ENCODE peak calls at places on chromosome 18, in ten cellular contexts. Z is GM23338; S is neural progenitor cell; P is Caco-2; M is brain microvascular endothelial cell; V is CD8-positive, alpha-beta T cell; N is foreskin fibroblast; F is suprapubic skin; B is dorsolateral prefrontal cortex; X is thyroid gland. D is an unnamed sample.
A peak's percentile ranks its signal among the peaks of the same experiment; 100 is the strongest.

GRCh38 chr18:37286801-37287200 is 278.8 kb downstream of the CELF4 start:
- DNase-seq in P (no peak), S (no peak), X (no peak), Z (no peak), N (no peak), B (no peak), M (no peak), V (no peak), F (no peak), D (no peak)

GRCh38 chr18:10851824-10852225 is 297.5 kb downstream of the PIEZO2 start:
- DNase-seq in S (peak; percentile 62), P (peak; percentile 52), B (no peak), F (no peak), Z (peak; percentile 78), M (peak; percentile 49), X (no peak), V (no peak), N (peak; percentile 14), D (no peak)

GRCh38 chr18:79216176-79216575 is 147.0 kb downstream of the ATP9B start:
- DNase-seq in F (no peak), N (no peak), Z (no peak), S (no peak), M (no peak), X (peak; percentile 87), P (no peak), B (no peak), V (no peak), D (no peak)

GRCh38 chr18:67924656-67925055 is 408.1 kb upstream of the DSEL start:
- DNase-seq in X (no peak), B (no peak), M (no peak), F (no peak), P (no peak), S (no peak), V (no peak), N (no peak), Z (no peak), D (no peak)

GRCh38 chr18:8140841-8141501 is 468.3 kb upstream of the RAB12 start:
- DNase-seq in X (no peak), Z (peak; percentile 4), N (peak; percentile 88), M (peak; percentile 87), P (no peak), S (no peak), F (no peak), V (no peak), B (no peak), D (no peak)

GRCh38 chr18:50796495-50796894 is 23.3 kb downstream of the MRO start:
- DNase-seq in Z (no peak), B (no peak), X (no peak), S (no peak), F (no peak), M (no peak), V (no peak), N (no peak), P (peak; percentile 12), D (no peak)

GRCh38 chr18:44733069-44733753 is 52.5 kb downstream of the SETBP1 start:
- DNase-seq in P (peak; percentile 4), M (peak; percentile 90), N (peak; percentile 92), V (no peak), F (no peak), X (no peak), S (no peak), Z (no peak), B (no peak), D (peak; percentile 90)

GRCh38 chr18:73168171-73168570 is 300.4 kb upstream of the NETO1 start:
- DNase-seq in F (no peak), N (no peak), B (no peak), S (no peak), X (no peak), M (no peak), P (no peak), Z (no peak), V (no peak), D (no peak)

GRCh38 chr18:27109403-27109802 is 75.7 kb downstream of the CHST9 start:
- DNase-seq in M (no peak), F (no peak), S (no peak), Z (no peak), N (no peak), V (no peak), P (no peak), B (no peak), X (no peak), D (no peak)

GRCh38 chr18:35661483-35662146 is 80.1 kb downstream of the GALNT1 start:
- DNase-seq in S (no peak), P (no peak), M (no peak), B (no peak), N (no peak), V (no peak), Z (peak; percentile 51), F (no peak), X (no peak), D (no peak)

GRCh38 chr18:79503406-79503805 is 107.7 kb downstream of the NFATC1 start:
- DNase-seq in P (no peak), Z (no peak), N (no peak), V (no peak), F (peak; percentile 25), X (no peak), M (no peak), S (no peak), B (peak; percentile 4), D (peak; percentile 14)

GRCh38 chr18:67468038-67468437 is 48.5 kb downstream of the DSEL start:
- DNase-seq in N (no peak), X (no peak), P (no peak), S (no peak), F (no peak), Z (no peak), M (no peak), B (no peak), V (no peak), D (no peak)

GRCh38 chr18:494602-494983 is 5.9 kb downstream of the COLEC12 start:
- DNase-seq in V (no peak), F (no peak), Z (no peak), X (no peak), N (no peak), B (no peak), M (peak; percentile 42), P (no peak), S (no peak), D (no peak)

GRCh38 chr18:74233933-74234325 is 57.8 kb downstream of the CYB5A start:
- DNase-seq in Z (no peak), M (no peak), S (no peak), F (no peak), N (no peak), X (no peak), P (no peak), V (no peak), B (no peak), D (no peak)

GRCh38 chr18:74488354-74488753 is 7.8 kb upstream of the CNDP2 start:
- DNase-seq in P (no peak), N (no peak), X (no peak), S (no peak), F (no peak), M (no peak), V (no peak), B (no peak), Z (no peak), D (no peak)

GRCh38 chr18:35085450-35086032 is 44.3 kb downstream of the MAPRE2 start:
- DNase-seq in P (peak; percentile 0), N (no peak), B (no peak), V (no peak), X (no peak), M (no peak), Z (no peak), F (no peak), S (no peak), D (no peak)

GRCh38 chr18:66159451-66159850 is 408.6 kb downstream of the CDH7 start:
- DNase-seq in S (no peak), N (no peak), F (no peak), M (no peak), Z (no peak), X (no peak), P (no peak), V (no peak), B (no peak), D (no peak)

GRCh38 chr18:8654482-8655451 is 45.5 kb downstream of the RAB12 start:
- DNase-seq in S (no peak), N (no peak), X (no peak), B (no peak), F (no peak), P (no peak), V (no peak), M (no peak), Z (peak; percentile 36), D (no peak)

GRCh38 chr18:37499008-37499407 is 66.6 kb downstream of the CELF4 start:
- DNase-seq in S (peak; percentile 38), V (no peak), Z (no peak), P (no peak), B (no peak), N (no peak), X (no peak), F (no peak), M (no peak), D (no peak)

GRCh38 chr18:7370375-7370774 is 139.5 kb downstream of the LRRC30 start:
- DNase-seq in V (no peak), F (no peak), P (peak; percentile 71), M (no peak), N (no peak), X (no peak), S (no peak), Z (no peak), B (no peak), D (no peak)

GRCh38 chr18:908631-909621 is 4.3 kb downstream of the ADCYAP1 start:
- DNase-seq in X (no peak), B (no peak), Z (peak; percentile 80), S (peak; percentile 73), F (no peak), P (no peak), M (no peak), V (no peak), N (no peak), D (no peak)

GRCh38 chr18:9690418-9691178 is 17.5 kb upstream of the RAB31 start:
- DNase-seq in B (no peak), Z (no peak), M (no peak), P (no peak), V (no peak), X (no peak), F (no peak), N (peak; percentile 52), S (no peak), D (no peak)
- TF ChIP-seq CTCF in B (no peak), Z (no peak), M (no peak), P (no peak), V (no peak), X (no peak), F (no peak), N (no peak), S (no peak), D (no peak)

GRCh38 chr18:46333371-46334199 is 229.4 kb downstream of the HAUS1 start:
- DNase-seq in M (no peak), Z (peak; percentile 69), N (no peak), V (no peak), X (peak; percentile 73), B (peak; percentile 60), S (peak; percentile 86), F (peak; percentile 25), P (no peak), D (peak; percentile 45)
- H3K4me3 ChIP-seq in M (peak overlapping the region; percentile 48), Z (peak overlapping the region; percentile 87), N (no peak overlapping the region), V (no peak overlapping the region), X (peak overlapping the region; percentile 45), B (peak overlapping the region; percentile 66), S (peak overlapping the region; percentile 98), F (peak overlapping the region; percentile 70), P (no peak overlapping the region), D (peak overlapping the region; percentile 88)

GRCh38 chr18:4181882-4182568 is 273.1 kb downstream of the DLGAP1 start:
- DNase-seq in V (no peak), P (peak; percentile 13), S (peak; percentile 53), N (no peak), F (no peak), Z (peak; percentile 86), B (no peak), X (no peak), M (no peak), D (no peak)
- TF ChIP-seq CTCF in V (no peak), P (peak; percentile 54), S (peak; percentile 57), N (no peak), F (no peak), Z (peak; percentile 55), B (no peak), X (no peak), M (no peak), D (no peak)

GRCh38 chr18:76568726-76569125 is 73.7 kb upstream of the ZNF516 start:
- DNase-seq in B (no peak), N (no peak), V (no peak), M (no peak), P (no peak), F (no peak), Z (no peak), X (no peak), S (no peak), D (no peak)
- H3K4me3 ChIP-seq in B (no peak overlapping the region), N (no peak overlapping the region), V (no peak overlapping the region), M (no peak overlapping the region), P (no peak overlapping the region), F (no peak overlapping the region), Z (no peak overlapping the region), X (no peak overlapping the region), S (no peak overlapping the region), D (no peak overlapping the region)